ENCODE peak calls at places on chromosomes 13 and 19, in four cellular contexts. T, G, D and W are unnamed samples.

GRCh38 chr13:51733656-51734334 is 70.2 kb downstream of the DHRS12 start:
- DNase-seq in G (no peak), T (no peak), D (no peak), W (peak)

GRCh38 chr13:99690426-99691189 is 189.3 kb downstream of the TM9SF2 start:
- DNase-seq in D (no peak), G (no peak), T (no peak), W (no peak)

GRCh38 chr13:62123409-62123808 is 707.8 kb upstream of the PCDH20 start:
- DNase-seq in D (no peak), T (no peak), G (no peak), W (no peak)

GRCh38 chr13:51202477-51203046 is 19.6 kb upstream of the FAM124A start:
- DNase-seq in D (no peak), T (peak), G (no peak), W (no peak)

GRCh38 chr13:45718063-45718462 is 15.9 kb downstream of the CBY2 start:
- DNase-seq in D (no peak), G (peak), T (no peak), W (peak)

GRCh38 chr19:16366056-16366432 is 41.4 kb downstream of the KLF2 start:
- DNase-seq in G (no peak), D (no peak), T (no peak), W (no peak)

GRCh38 chr13:42899266-42899665 is 92.8 kb downstream of the EPSTI1 start:
- DNase-seq in D (peak), G (no peak), T (no peak), W (no peak)

GRCh38 chr19:16380943-16381755 is 56.5 kb downstream of the KLF2 start:
- DNase-seq in T (no peak), G (no peak), D (no peak), W (no peak)

GRCh38 chr19:6086081-6086858 is 24.0 kb downstream of the RFX2 start:
- DNase-seq in T (peak), G (no peak), D (no peak), W (no peak)

GRCh38 chr13:102901615-102902305 is 55.9 kb downstream of the ERCC5 start:
- DNase-seq in G (no peak), D (no peak), T (no peak), W (no peak)

GRCh38 chr19:45508681-45508930 is 1.3 kb downstream of the VASP start:
- DNase-seq in G (no peak), D (no peak), T (no peak), W (no peak)

GRCh38 chr13:79485014-79485441 is 4.1 kb downstream of the NDFIP2 start:
- DNase-seq in G (peak), T (no peak), D (no peak), W (peak)

GRCh38 chr13:29595380-29596063 is at the start of gene SLC7A1:
- DNase-seq in T (peak), G (peak), D (peak), W (peak)

DNA sequence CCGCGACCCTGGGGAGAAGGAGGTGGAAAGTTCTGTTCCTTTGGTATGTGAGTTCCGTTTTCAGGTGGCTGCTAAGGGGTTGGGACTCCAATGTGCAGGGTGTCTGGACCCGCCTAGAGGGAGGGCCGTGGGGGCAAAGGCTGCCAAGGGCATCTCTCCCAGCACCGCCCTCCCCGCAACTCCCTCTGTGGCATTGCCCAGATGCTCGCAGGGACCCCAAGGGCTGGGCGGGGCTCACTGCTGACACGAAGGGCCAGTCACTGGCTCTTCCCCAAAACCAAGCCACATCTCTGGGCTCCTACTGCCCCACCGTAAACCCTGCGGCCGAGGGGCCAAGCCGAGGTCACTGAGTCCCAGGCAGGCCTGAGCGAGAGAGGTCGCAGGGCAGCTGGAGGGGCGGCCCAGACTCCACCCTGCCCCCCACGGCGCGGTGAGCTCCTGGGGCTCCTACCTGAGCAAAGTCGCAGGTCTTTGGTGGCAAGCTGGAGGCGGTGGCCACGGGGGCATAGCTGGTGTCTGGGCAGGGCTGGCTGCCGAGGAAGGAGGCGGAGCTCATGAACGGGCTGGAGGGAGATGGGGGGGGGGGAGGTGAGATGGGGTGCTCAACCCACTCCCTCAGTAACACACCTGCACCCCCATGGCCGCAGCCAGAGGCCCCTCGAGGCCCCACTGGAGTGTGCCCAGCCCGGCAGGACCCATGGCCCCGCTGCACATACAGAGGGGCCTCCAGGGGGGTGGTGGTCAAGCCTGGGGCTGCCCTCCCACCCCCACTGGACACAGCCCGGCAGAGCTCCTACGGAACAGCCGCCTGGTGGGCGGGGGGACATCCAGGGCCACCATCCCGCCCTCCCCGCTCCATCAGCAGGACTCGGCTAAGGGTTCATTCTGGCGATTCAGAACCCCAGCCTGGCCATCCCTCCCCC is 26.9 kb downstream of the SBNO2 start:
- DNase-seq in G (no peak), D (no peak), T (no peak), W (no peak)
- TF ChIP-seq MYC in G (no peak), D (no peak), T (no peak), W (no peak)

DNA sequence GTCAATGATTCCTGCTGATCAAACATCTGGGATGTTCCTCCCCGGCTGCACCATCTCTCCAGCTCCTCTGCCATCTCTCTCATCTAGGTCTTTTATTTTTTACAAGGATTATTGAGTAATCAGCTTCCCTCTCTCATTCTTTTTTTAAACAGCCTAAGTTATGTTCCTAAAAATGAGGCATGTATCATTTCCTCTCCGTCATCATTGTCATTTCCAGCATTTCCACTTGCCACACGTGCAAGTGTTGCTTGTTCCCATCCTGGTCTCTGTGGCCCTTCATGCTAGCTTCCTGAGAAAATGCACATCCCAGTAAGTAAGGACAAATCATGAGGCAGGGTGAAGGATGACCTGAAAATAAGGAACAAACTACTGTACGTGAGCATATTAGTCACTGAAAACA is 102.7 kb upstream of the POSTN start:
- DNase-seq in T (peak), G (no peak), D (no peak), W (no peak)
- TF ChIP-seq MYC in T (peak), G (no peak), D (no peak), W (no peak)

GRCh38 chr13:31129419-31129818 is 32.3 kb downstream of the HSPH1 start:
- DNase-seq in D (no peak), T (no peak), G (no peak), W (no peak)

GRCh38 chr13:31134055-31134711 is 27.5 kb downstream of the HSPH1 start:
- DNase-seq in T (no peak), D (no peak), G (no peak), W (no peak)

DNA sequence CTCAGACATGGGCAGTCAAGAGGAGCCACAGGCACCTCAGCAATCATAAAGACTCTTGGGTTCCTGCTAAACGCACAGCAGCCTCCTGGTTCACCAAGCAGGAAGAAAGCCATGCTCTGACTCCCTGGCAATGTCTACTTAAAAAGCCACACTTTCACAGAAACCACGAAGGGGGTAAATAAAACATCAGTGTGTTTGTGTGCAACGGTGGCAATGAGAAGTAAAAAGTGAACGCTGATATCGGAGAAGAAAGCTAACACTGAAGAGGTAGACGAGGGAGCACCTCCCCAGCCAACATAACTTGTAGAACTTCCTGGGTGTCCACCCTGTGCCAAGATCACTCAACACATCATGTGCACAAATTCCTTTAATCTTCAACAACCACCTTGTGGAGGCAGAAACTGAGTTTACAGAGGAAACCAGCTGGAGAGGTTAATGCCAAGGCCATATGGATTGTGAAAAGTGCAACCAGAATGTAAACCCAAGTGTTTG is 30.2 kb downstream of the HSPH1 start:
- DNase-seq in T (no peak), G (no peak), D (no peak), W (peak)
- TF ChIP-seq MYC in T (no peak), G (no peak), D (no peak), W (no peak)

DNA sequence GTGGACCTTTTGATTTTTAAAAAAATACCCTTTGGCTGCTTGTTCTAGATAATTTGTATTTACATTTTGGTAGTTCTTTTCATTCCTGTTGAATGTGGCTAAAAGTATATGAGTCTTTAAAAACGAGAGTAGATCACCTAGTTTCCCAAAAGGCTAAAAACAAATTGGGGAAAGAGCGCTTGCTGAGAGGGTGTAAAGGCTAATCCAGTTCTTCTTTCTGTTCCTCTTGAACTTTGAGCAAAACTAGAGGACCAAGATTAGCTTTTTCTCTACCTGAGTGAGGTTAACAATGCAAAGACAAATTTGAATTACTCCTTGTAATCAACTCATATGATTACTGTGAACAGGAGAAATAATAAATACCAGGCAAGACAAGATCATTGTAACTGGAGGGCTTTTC is 2513.2 kb downstream of the PCDH9 start:
- DNase-seq in D (no peak), T (no peak), G (no peak), W (no peak)
- TF ChIP-seq MYC in D (no peak), T (no peak), G (no peak), W (no peak)

DNA sequence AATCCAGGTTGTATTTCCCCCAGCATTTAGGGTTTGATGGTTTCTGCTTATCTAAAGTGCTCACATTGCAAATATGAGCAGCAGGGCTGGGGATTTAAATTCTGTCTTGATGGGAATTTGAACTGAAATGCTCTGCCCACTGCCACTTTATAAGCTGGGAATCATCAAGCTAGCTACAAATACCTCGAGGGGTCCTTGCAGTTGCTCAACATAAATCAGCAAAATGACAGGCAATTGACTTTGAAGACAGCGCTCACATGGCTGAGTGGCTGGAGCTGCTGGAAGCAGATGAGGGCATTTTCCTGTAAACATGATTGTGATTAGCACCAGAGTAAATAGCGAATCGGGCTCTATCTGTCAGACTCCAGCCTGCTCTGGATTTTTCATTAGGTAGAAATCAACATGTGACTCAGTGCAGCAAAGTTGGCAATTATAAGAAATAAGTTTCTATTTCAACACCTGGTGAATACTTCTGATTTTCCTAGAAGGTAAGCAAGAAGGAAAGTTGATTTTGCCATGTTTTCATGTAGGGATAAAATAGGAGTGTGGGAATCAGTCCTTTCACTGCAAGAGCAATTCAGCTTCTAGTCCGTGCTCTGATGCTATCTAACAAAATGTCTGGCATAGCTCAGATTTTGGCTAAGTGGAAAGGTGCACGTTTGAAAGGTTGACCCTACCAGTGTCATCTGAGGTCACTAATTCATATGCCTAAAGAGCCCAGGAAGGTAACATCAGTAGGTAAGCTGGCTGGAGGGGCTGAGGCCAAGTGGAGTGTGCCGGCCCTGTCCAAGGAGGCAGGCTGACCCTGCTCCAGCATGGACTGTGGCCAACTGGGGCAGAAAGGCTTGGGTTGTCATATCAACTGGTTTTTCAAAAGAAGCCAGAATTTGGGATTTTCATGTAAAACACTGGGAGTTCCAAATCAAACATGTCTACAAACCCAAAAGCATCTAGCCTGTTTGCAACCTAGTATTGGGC is 39.1 kb upstream of the MEDAG start:
- DNase-seq in G (no peak), T (peak), D (no peak), W (no peak)
- TF ChIP-seq MYC in G (no peak), T (no peak), D (no peak), W (no peak)

GRCh38 chr19:46924874-46925547 is 64.2 kb downstream of the ARHGAP35 start:
- DNase-seq in G (peak), T (peak), D (no peak), W (no peak)
- TF ChIP-seq MYC in G (no peak), T (no peak), D (no peak), W (no peak)